ENCODE peak calls at places on chromosome 15, in six cellular contexts. One of them, this sample, is unnamed.

GRCh38 chr15:57064033-57064432 is 145.6 kb downstream of the TCF12 start:
- DNase-seq in trophoblast cell: no peak
- DNase-seq in neuronal stem cell: no peak
- DNase-seq in H9: no peak
- DNase-seq in H1: no peak
- DNase-seq in mesenchymal stem cell: no peak
- DNase-seq in this sample: no peak

GRCh38 chr15:34514251-34514760 is 69.1 kb downstream of the GOLGA8B start:
- DNase-seq in trophoblast cell: no peak
- DNase-seq in neuronal stem cell: no peak
- DNase-seq in H9: no peak
- DNase-seq in H1: no peak
- DNase-seq in mesenchymal stem cell: peak
- DNase-seq in this sample: peak

GRCh38 chr15:90037961-90038633 is 37.0 kb downstream of the ZNF710 start:
- DNase-seq in trophoblast cell: no peak
- DNase-seq in neuronal stem cell: no peak
- DNase-seq in H9: no peak
- DNase-seq in H1: no peak
- DNase-seq in mesenchymal stem cell: peak
- DNase-seq in this sample: no peak

GRCh38 chr15:70855764-70856163 is 1.8 kb upstream of the LARP6 start:
- DNase-seq in trophoblast cell: no peak
- DNase-seq in neuronal stem cell: no peak
- DNase-seq in H9: no peak
- DNase-seq in H1: no peak
- DNase-seq in mesenchymal stem cell: no peak
- DNase-seq in this sample: no peak

GRCh38 chr15:88257311-88257901 is 867 bp upstream of the NTRK3 start:
- DNase-seq in trophoblast cell: no peak
- DNase-seq in neuronal stem cell: peak
- DNase-seq in H9: peak
- DNase-seq in H1: no peak
- DNase-seq in mesenchymal stem cell: peak
- DNase-seq in this sample: peak

GRCh38 chr15:82808634-82809041 is 790 bp upstream of the WHAMM start:
- DNase-seq in trophoblast cell: no peak
- DNase-seq in neuronal stem cell: no peak
- DNase-seq in H9: no peak
- DNase-seq in H1: no peak
- DNase-seq in mesenchymal stem cell: no peak
- DNase-seq in this sample: no peak

GRCh38 chr15:31435891-31436628 is 109.4 kb downstream of the KLF13 start:
- DNase-seq in trophoblast cell: no peak
- DNase-seq in neuronal stem cell: no peak
- DNase-seq in H9: no peak
- DNase-seq in H1: no peak
- DNase-seq in mesenchymal stem cell: no peak
- DNase-seq in this sample: no peak

GRCh38 chr15:73399163-73399562 is 30.4 kb upstream of the HCN4 start:
- DNase-seq in trophoblast cell: no peak
- DNase-seq in neuronal stem cell: no peak
- DNase-seq in H9: no peak
- DNase-seq in H1: no peak
- DNase-seq in mesenchymal stem cell: no peak
- DNase-seq in this sample: no peak

GRCh38 chr15:100049483-100049882 is 292.3 kb downstream of the ADAMTS17 start:
- DNase-seq in trophoblast cell: no peak
- DNase-seq in neuronal stem cell: no peak
- DNase-seq in H9: no peak
- DNase-seq in H1: no peak
- DNase-seq in mesenchymal stem cell: no peak
- DNase-seq in this sample: no peak

GRCh38 chr15:29268706-29269484 is 727 bp downstream of the NSMCE3 start:
- DNase-seq in trophoblast cell: peak
- DNase-seq in neuronal stem cell: peak
- DNase-seq in H9: peak
- DNase-seq in H1: no peak
- DNase-seq in mesenchymal stem cell: peak
- DNase-seq in this sample: peak

GRCh38 chr15:69388259-69388658 is 25.9 kb upstream of the KIF23 start:
- DNase-seq in trophoblast cell: no peak
- DNase-seq in neuronal stem cell: no peak
- DNase-seq in H9: no peak
- DNase-seq in H1: no peak
- DNase-seq in mesenchymal stem cell: no peak
- DNase-seq in this sample: peak

GRCh38 chr15:64574220-64574994 is 114.0 kb downstream of the ZNF609 start:
- DNase-seq in trophoblast cell: no peak
- DNase-seq in neuronal stem cell: no peak
- DNase-seq in H9: no peak
- DNase-seq in H1: no peak
- DNase-seq in mesenchymal stem cell: peak
- DNase-seq in this sample: no peak

GRCh38 chr15:97598353-97598798 is 362.1 kb upstream of the ARRDC4 start:
- DNase-seq in trophoblast cell: peak
- DNase-seq in neuronal stem cell: no peak
- DNase-seq in H9: no peak
- DNase-seq in H1: no peak
- DNase-seq in mesenchymal stem cell: no peak
- DNase-seq in this sample: no peak

GRCh38 chr15:74799843-74800558 is 12.6 kb upstream of the LMAN1L start:
- DNase-seq in trophoblast cell: peak
- DNase-seq in neuronal stem cell: no peak
- DNase-seq in H9: peak
- DNase-seq in H1: peak
- DNase-seq in mesenchymal stem cell: peak
- DNase-seq in this sample: peak

GRCh38 chr15:100111103-100112060 is 230.4 kb downstream of the ADAMTS17 start:
- DNase-seq in trophoblast cell: no peak
- DNase-seq in neuronal stem cell: no peak
- DNase-seq in H9: no peak
- DNase-seq in H1: no peak
- DNase-seq in mesenchymal stem cell: peak
- DNase-seq in this sample: no peak

GRCh38 chr15:31352911-31353811 is 26.5 kb downstream of the KLF13 start:
- DNase-seq in trophoblast cell: no peak
- DNase-seq in neuronal stem cell: no peak
- DNase-seq in H9: no peak
- DNase-seq in H1: no peak
- DNase-seq in mesenchymal stem cell: peak
- DNase-seq in this sample: no peak

GRCh38 chr15:61639491-61639890 is 410.4 kb upstream of the RORA start:
- DNase-seq in trophoblast cell: no peak
- DNase-seq in neuronal stem cell: no peak
- DNase-seq in H9: no peak
- DNase-seq in H1: no peak
- DNase-seq in mesenchymal stem cell: no peak
- DNase-seq in this sample: no peak

GRCh38 chr15:55799287-55800212 is 56.6 kb upstream of the PRTG start:
- DNase-seq in trophoblast cell: peak
- DNase-seq in neuronal stem cell: peak
- DNase-seq in H9: peak
- DNase-seq in H1: no peak
- DNase-seq in mesenchymal stem cell: peak
- DNase-seq in this sample: peak

GRCh38 chr15:35784745-35785144 is 238.8 kb upstream of the DPH6 start:
- DNase-seq in trophoblast cell: no peak
- DNase-seq in neuronal stem cell: no peak
- DNase-seq in H9: no peak
- DNase-seq in H1: no peak
- DNase-seq in mesenchymal stem cell: peak
- DNase-seq in this sample: peak

GRCh38 chr15:33358303-33358702 is 47.5 kb downstream of the RYR3 start:
- DNase-seq in trophoblast cell: no peak
- DNase-seq in neuronal stem cell: peak
- DNase-seq in H9: no peak
- DNase-seq in H1: no peak
- DNase-seq in mesenchymal stem cell: no peak
- DNase-seq in this sample: no peak

GRCh38 chr15:42490246-42490742 is 647 bp downstream of the ZNF106 start:
- DNase-seq in trophoblast cell: no peak
- DNase-seq in neuronal stem cell: no peak
- DNase-seq in H9: no peak
- DNase-seq in H1: no peak
- DNase-seq in mesenchymal stem cell: peak
- DNase-seq in this sample: no peak

GRCh38 chr15:55703873-55704285 is 39.1 kb downstream of the PRTG start:
- DNase-seq in trophoblast cell: no peak
- DNase-seq in neuronal stem cell: no peak
- DNase-seq in H9: no peak
- DNase-seq in H1: no peak
- DNase-seq in mesenchymal stem cell: peak
- DNase-seq in this sample: no peak

GRCh38 chr15:27827336-27827735 is 271.8 kb downstream of the OCA2 start:
- DNase-seq in trophoblast cell: no peak
- DNase-seq in neuronal stem cell: no peak
- DNase-seq in H9: no peak
- DNase-seq in H1: no peak
- DNase-seq in mesenchymal stem cell: no peak
- DNase-seq in this sample: no peak

GRCh38 chr15:28098766-28099554 is at the start of gene OCA2:
- DNase-seq in trophoblast cell: no peak
- DNase-seq in neuronal stem cell: peak
- DNase-seq in H9: peak
- DNase-seq in H1: no peak
- DNase-seq in mesenchymal stem cell: peak
- DNase-seq in this sample: peak

GRCh38 chr15:51829360-51830278 is at the start of gene TMOD3:
- DNase-seq in trophoblast cell: peak
- DNase-seq in neuronal stem cell: peak
- DNase-seq in H9: peak
- DNase-seq in H1: peak
- DNase-seq in mesenchymal stem cell: peak
- DNase-seq in this sample: peak

GRCh38 chr15:51837784-51838183 is 8.3 kb downstream of the TMOD3 start:
- DNase-seq in trophoblast cell: no peak
- DNase-seq in neuronal stem cell: no peak
- DNase-seq in H9: no peak
- DNase-seq in H1: no peak
- DNase-seq in mesenchymal stem cell: no peak
- DNase-seq in this sample: no peak

GRCh38 chr15:51828621-51829359 is 663 bp upstream of the TMOD3 start:
- DNase-seq in trophoblast cell: peak
- DNase-seq in neuronal stem cell: no peak
- DNase-seq in H9: no peak
- DNase-seq in H1: no peak
- DNase-seq in mesenchymal stem cell: no peak
- DNase-seq in this sample: no peak

GRCh38 chr15:51830279-51830806 is 890 bp downstream of the TMOD3 start:
- DNase-seq in trophoblast cell: no peak
- DNase-seq in neuronal stem cell: peak
- DNase-seq in H9: no peak
- DNase-seq in H1: no peak
- DNase-seq in mesenchymal stem cell: peak
- DNase-seq in this sample: peak

DNA sequence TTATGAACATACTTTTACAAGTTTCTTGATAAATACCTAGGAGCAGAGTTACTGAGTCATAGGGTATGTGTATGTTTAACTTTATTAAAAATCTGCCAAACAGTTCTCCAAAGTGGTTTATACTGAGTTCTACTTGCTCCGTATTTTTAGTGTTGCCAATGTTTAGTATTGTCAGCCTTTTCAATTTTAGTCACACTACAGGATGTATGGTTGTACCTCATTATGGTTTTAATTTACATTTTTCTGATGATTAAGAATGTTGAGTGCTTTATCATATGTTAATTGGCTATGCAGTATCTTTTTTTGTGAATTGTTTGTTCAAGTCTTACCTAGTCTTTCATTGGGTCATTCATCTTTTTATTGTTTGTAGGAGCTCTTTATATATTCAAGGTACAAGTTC is 4.3 kb downstream of the TMOD3 start:
- DNase-seq in trophoblast cell: no peak
- DNase-seq in neuronal stem cell: no peak
- DNase-seq in H9: no peak
- DNase-seq in H1: no peak
- DNase-seq in mesenchymal stem cell: no peak
- DNase-seq in this sample: no peak
- H2BK5ac ChIP-seq in trophoblast cell: no peak
- H2BK5ac ChIP-seq in neuronal stem cell: no peak
- H2BK5ac ChIP-seq in H9: no peak
- H2BK5ac ChIP-seq in H1: no peak
- H2BK5ac ChIP-seq in mesenchymal stem cell: no peak
- H2BK5ac ChIP-seq in this sample: no peak

DNA sequence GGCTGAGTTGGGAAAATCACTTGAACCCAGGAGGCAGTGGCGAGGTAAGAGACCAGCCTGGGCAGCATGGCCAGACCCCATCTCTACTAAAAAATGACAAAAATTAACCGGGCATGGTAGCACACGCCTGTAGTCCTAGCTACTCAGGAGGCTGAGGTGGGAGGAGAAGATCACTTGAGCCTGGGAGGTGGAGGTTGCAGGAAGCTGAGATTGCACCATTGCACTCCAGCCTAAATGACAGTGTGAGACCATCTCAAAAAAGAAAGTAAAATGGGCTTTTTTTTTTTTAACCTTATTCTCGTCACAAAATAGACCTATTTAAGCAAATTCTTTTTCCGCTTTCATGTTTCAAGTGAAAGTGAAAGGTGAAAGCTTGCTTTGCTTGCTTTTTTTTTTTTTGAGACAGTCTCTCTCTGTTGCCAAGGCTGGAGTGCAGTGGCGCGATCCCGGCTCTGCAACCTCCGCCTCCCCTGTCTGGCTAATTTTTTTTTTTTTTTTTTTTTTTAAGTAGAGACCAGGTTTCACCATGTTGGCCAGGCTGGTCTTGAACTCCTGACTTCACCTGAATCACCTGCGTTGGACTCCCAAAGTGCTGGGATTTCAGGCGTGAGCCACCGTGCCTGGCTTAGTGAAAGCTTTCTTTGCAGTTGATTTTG is 3.6 kb downstream of the PDIA3 start:
- DNase-seq in trophoblast cell: peak
- DNase-seq in neuronal stem cell: no peak
- DNase-seq in H9: no peak
- DNase-seq in H1: no peak
- DNase-seq in mesenchymal stem cell: peak
- DNase-seq in this sample: no peak
- H2BK5ac ChIP-seq in trophoblast cell: no peak
- H2BK5ac ChIP-seq in neuronal stem cell: no peak
- H2BK5ac ChIP-seq in H9: no peak
- H2BK5ac ChIP-seq in H1: no peak
- H2BK5ac ChIP-seq in mesenchymal stem cell: no peak
- H2BK5ac ChIP-seq in this sample: no peak

DNA sequence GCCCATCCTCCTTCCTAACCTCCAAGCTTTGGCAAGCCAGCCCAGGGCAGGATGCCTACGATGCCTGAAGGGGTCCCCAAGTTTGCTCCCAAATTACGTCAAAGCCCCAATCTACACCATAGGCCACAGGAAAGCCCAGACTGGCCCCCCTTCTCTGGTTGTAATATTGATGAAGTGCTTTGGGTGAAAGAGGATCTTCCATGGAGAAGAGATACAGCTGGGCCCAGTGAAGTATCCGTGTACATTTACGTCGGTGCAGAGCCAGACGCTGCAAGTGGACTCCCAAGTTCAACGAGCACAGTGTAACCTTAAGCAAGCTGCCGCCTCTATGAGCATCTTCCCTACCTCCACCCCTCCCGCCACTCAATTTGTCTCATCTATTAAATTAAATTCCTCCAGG is 100.1 kb upstream of the TPM1 start:
- DNase-seq in trophoblast cell: no peak
- DNase-seq in neuronal stem cell: no peak
- DNase-seq in H9: no peak
- DNase-seq in H1: no peak
- DNase-seq in mesenchymal stem cell: no peak
- DNase-seq in this sample: no peak
- H2BK5ac ChIP-seq in trophoblast cell: peak
- H2BK5ac ChIP-seq in neuronal stem cell: no peak
- H2BK5ac ChIP-seq in H9: no peak
- H2BK5ac ChIP-seq in H1: no peak
- H2BK5ac ChIP-seq in mesenchymal stem cell: no peak
- H2BK5ac ChIP-seq in this sample: no peak

GRCh38 chr15:98917417-98917816 is 90.2 kb downstream of the PGPEP1L start:
- DNase-seq in trophoblast cell: no peak
- DNase-seq in neuronal stem cell: no peak
- DNase-seq in H9: no peak
- DNase-seq in H1: no peak
- DNase-seq in mesenchymal stem cell: no peak
- DNase-seq in this sample: no peak
- H2BK5ac ChIP-seq in trophoblast cell: no peak
- H2BK5ac ChIP-seq in neuronal stem cell: no peak
- H2BK5ac ChIP-seq in H9: no peak
- H2BK5ac ChIP-seq in H1: no peak
- H2BK5ac ChIP-seq in mesenchymal stem cell: no peak
- H2BK5ac ChIP-seq in this sample: no peak